ENCODE peak calls at places on chromosomes 5 and 9, in four cellular contexts. One of them, this sample, is unnamed.

GRCh38 chr9:37952731-37953130 is 48.8 kb upstream of the SLC25A51 start:
- DNase-seq in CD4-positive, alpha-beta T cell: no peak
- DNase-seq in fibroblast of the aortic adventitia: peak; percentile 60
- DNase-seq in BJ: peak; percentile 54
- DNase-seq in this sample: no peak

GRCh38 chr5:151208481-151208914 is 15.4 kb downstream of the CCDC69 start:
- DNase-seq in BJ: no peak
- DNase-seq in fibroblast of the aortic adventitia: peak; percentile 31
- DNase-seq in CD4-positive, alpha-beta T cell: no peak
- DNase-seq in this sample: no peak

GRCh38 chr5:103019804-103020203 is 100.1 kb downstream of the GIN1 start:
- DNase-seq in CD4-positive, alpha-beta T cell: no peak
- DNase-seq in BJ: no peak
- DNase-seq in fibroblast of the aortic adventitia: no peak
- DNase-seq in this sample: no peak

GRCh38 chr5:1893754-1894153 is 11.0 kb upstream of the IRX4 start:
- DNase-seq in BJ: no peak
- DNase-seq in fibroblast of the aortic adventitia: no peak
- DNase-seq in CD4-positive, alpha-beta T cell: no peak
- DNase-seq in this sample: no peak

GRCh38 chr9:114538241-114538640 is 33.0 kb upstream of the WHRN start:
- DNase-seq in CD4-positive, alpha-beta T cell: peak; percentile 5
- DNase-seq in BJ: no peak
- DNase-seq in fibroblast of the aortic adventitia: no peak
- DNase-seq in this sample: no peak

GRCh38 chr5:35908266-35908665 is 30.2 kb downstream of the CAPSL start:
- DNase-seq in CD4-positive, alpha-beta T cell: no peak
- DNase-seq in BJ: no peak
- DNase-seq in fibroblast of the aortic adventitia: no peak
- DNase-seq in this sample: no peak

GRCh38 chr5:172353271-172353807 is 69.8 kb upstream of the UBTD2 start:
- DNase-seq in CD4-positive, alpha-beta T cell: no peak
- DNase-seq in BJ: no peak
- DNase-seq in fibroblast of the aortic adventitia: peak; percentile 45
- DNase-seq in this sample: no peak

GRCh38 chr9:95409650-95410426 is 92.3 kb upstream of the FANCC start:
- DNase-seq in BJ: peak; percentile 41
- DNase-seq in CD4-positive, alpha-beta T cell: no peak
- DNase-seq in fibroblast of the aortic adventitia: peak; percentile 79
- DNase-seq in this sample: no peak

GRCh38 chr9:135512904-135513303 is 8.3 kb upstream of the LCN1 start:
- DNase-seq in BJ: no peak
- DNase-seq in fibroblast of the aortic adventitia: no peak
- DNase-seq in CD4-positive, alpha-beta T cell: no peak
- DNase-seq in this sample: no peak

GRCh38 chr9:18601956-18602355 is 128.0 kb downstream of the ADAMTSL1 start:
- DNase-seq in fibroblast of the aortic adventitia: peak; percentile 50
- DNase-seq in BJ: no peak
- DNase-seq in CD4-positive, alpha-beta T cell: no peak
- DNase-seq in this sample: no peak

GRCh38 chr5:143860211-143860610 is 48.2 kb downstream of the HMHB1 start:
- DNase-seq in BJ: no peak
- DNase-seq in CD4-positive, alpha-beta T cell: no peak
- DNase-seq in fibroblast of the aortic adventitia: no peak
- DNase-seq in this sample: no peak

GRCh38 chr5:38666668-38667498 is 110.4 kb upstream of the LIFR start:
- DNase-seq in BJ: no peak
- DNase-seq in CD4-positive, alpha-beta T cell: no peak
- DNase-seq in fibroblast of the aortic adventitia: peak; percentile 72
- DNase-seq in this sample: peak; percentile 12

GRCh38 chr5:147767048-147767447 is 15.5 kb downstream of the JAKMIP2 start:
- DNase-seq in BJ: no peak
- DNase-seq in fibroblast of the aortic adventitia: no peak
- DNase-seq in CD4-positive, alpha-beta T cell: no peak
- DNase-seq in this sample: no peak

GRCh38 chr5:102715405-102715804 is 39.7 kb upstream of the PAM start:
- DNase-seq in CD4-positive, alpha-beta T cell: no peak
- DNase-seq in BJ: peak; percentile 73
- DNase-seq in fibroblast of the aortic adventitia: peak; percentile 86
- DNase-seq in this sample: no peak

GRCh38 chr5:133612021-133612860 is at the start of gene FSTL4:
- DNase-seq in fibroblast of the aortic adventitia: no peak
- DNase-seq in BJ: no peak
- DNase-seq in CD4-positive, alpha-beta T cell: no peak
- DNase-seq in this sample: peak; percentile 57

GRCh38 chr5:133613743-133614142 is 1.4 kb upstream of the FSTL4 start:
- DNase-seq in fibroblast of the aortic adventitia: no peak
- DNase-seq in CD4-positive, alpha-beta T cell: no peak
- DNase-seq in BJ: no peak
- DNase-seq in this sample: no peak

GRCh38 chr5:133613184-133613583 is 843 bp upstream of the FSTL4 start:
- DNase-seq in fibroblast of the aortic adventitia: no peak
- DNase-seq in CD4-positive, alpha-beta T cell: no peak
- DNase-seq in BJ: no peak
- DNase-seq in this sample: no peak

GRCh38 chr5:133611357-133612020 is 852 bp downstream of the FSTL4 start:
- DNase-seq in BJ: no peak
- DNase-seq in fibroblast of the aortic adventitia: no peak
- DNase-seq in CD4-positive, alpha-beta T cell: no peak
- DNase-seq in this sample: no peak

GRCh38 chr5:133610489-133611356 is 1.6 kb downstream of the FSTL4 start:
- DNase-seq in BJ: no peak
- DNase-seq in CD4-positive, alpha-beta T cell: peak; percentile 19
- DNase-seq in fibroblast of the aortic adventitia: no peak
- DNase-seq in this sample: peak; percentile 70
- TF ChIP-seq CTCF in BJ: peak; percentile 52
- TF ChIP-seq CTCF in CD4-positive, alpha-beta T cell: peak; percentile 18
- TF ChIP-seq CTCF in fibroblast of the aortic adventitia: peak; percentile 32
- TF ChIP-seq CTCF in this sample: peak; percentile 67

DNA sequence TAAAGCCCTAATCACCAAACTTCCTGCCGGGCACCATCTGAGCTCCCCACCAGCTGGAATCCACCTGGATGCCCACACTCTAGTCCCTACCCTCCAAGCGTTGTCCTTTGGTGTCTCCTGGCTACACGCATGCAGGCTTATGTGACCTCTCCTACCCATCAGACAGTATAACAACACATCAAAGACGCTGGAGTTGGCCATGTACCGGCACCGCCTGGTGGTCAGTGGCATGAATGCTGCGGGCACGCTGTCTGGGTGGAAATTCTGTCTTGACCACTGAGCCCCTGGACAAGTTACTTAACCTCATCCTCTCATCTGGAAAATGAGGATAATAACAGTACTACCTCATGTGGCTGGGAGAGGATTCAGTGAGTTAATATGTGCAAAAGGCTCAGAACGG is 23.4 kb upstream of the CORO2A start:
- DNase-seq in CD4-positive, alpha-beta T cell: no peak
- DNase-seq in fibroblast of the aortic adventitia: peak; percentile 12
- DNase-seq in BJ: no peak
- DNase-seq in this sample: no peak
- TF ChIP-seq CTCF in CD4-positive, alpha-beta T cell: no peak
- TF ChIP-seq CTCF in fibroblast of the aortic adventitia: peak; percentile 41
- TF ChIP-seq CTCF in BJ: peak; percentile 56
- TF ChIP-seq CTCF in this sample: peak; percentile 50

DNA sequence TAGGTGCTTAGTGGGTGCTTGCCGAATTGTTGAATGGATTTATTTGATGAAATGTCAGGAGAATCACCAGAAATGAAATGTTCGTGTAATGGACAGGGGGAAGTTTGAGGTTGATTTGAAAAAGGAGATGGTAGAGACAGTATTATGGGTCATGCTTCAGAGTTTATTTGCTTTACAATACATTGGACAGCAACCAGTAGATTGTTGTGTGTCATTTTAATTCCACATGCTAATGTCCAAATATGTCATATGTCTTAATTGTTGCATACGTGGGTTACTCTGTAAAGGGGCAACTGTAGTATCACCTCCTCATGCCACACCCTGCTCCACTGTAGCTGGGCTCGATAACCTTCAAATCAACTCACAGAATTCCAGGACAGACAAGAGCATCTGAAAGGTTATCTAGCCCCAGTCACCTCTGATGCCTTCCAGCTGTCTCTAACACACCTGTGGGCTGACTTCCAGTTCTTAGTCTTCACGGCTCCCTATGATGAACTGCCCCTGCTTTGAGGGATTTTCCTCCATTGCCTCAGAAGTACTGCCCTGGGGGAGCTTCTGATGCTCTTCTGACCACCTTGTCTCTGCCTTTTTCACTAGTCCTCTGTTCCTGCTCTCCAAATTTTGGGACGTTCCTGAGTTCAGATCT is 1.7 kb downstream of the PDCD1LG2 start:
- DNase-seq in fibroblast of the aortic adventitia: no peak
- DNase-seq in CD4-positive, alpha-beta T cell: no peak
- DNase-seq in BJ: no peak
- DNase-seq in this sample: no peak
- TF ChIP-seq CTCF in fibroblast of the aortic adventitia: no peak
- TF ChIP-seq CTCF in CD4-positive, alpha-beta T cell: no peak
- TF ChIP-seq CTCF in BJ: no peak
- TF ChIP-seq CTCF in this sample: no peak

DNA sequence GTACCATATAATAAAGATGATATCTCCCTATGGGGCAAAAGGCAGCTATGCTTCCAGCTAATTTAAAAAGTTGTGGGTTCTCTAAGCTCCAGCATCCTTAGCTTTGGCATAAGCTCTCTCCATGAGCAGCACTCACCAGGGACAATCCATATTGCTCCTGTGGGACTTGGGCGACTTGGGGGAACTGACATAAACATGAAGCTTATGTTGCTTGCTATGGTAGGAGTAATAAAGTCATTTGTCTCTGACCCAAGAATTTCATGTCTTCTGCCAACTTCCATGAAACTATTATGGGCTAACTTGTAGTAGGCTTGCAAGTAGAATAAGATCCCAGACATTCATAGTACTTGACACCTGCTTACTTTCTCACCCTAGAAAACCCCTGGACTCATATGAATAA is 36.2 kb upstream of the TLE4 start:
- DNase-seq in BJ: no peak
- DNase-seq in CD4-positive, alpha-beta T cell: no peak
- DNase-seq in fibroblast of the aortic adventitia: no peak
- DNase-seq in this sample: no peak
- TF ChIP-seq CTCF in BJ: no peak
- TF ChIP-seq CTCF in CD4-positive, alpha-beta T cell: no peak
- TF ChIP-seq CTCF in fibroblast of the aortic adventitia: no peak
- TF ChIP-seq CTCF in this sample: no peak

GRCh38 chr9:107637421-107638420 is 148.2 kb upstream of the KLF4 start:
- DNase-seq in BJ: peak; percentile 90
- DNase-seq in fibroblast of the aortic adventitia: peak; percentile 100
- DNase-seq in CD4-positive, alpha-beta T cell: no peak
- DNase-seq in this sample: peak; percentile 32
- TF ChIP-seq CTCF in BJ: no peak
- TF ChIP-seq CTCF in fibroblast of the aortic adventitia: peak; percentile 31
- TF ChIP-seq CTCF in CD4-positive, alpha-beta T cell: no peak
- TF ChIP-seq CTCF in this sample: peak; percentile 21

GRCh38 chr9:12884736-12885395 is 110.0 kb downstream of the LURAP1L start:
- DNase-seq in BJ: peak; percentile 12
- DNase-seq in CD4-positive, alpha-beta T cell: no peak
- DNase-seq in fibroblast of the aortic adventitia: peak; percentile 95
- DNase-seq in this sample: no peak
- TF ChIP-seq CTCF in BJ: peak; percentile 62
- TF ChIP-seq CTCF in CD4-positive, alpha-beta T cell: no peak
- TF ChIP-seq CTCF in fibroblast of the aortic adventitia: peak; percentile 64
- TF ChIP-seq CTCF in this sample: peak; percentile 49

GRCh38 chr9:136823136-136824046 is 15.6 kb downstream of the RABL6 start:
- DNase-seq in CD4-positive, alpha-beta T cell: no peak
- DNase-seq in BJ: no peak
- DNase-seq in fibroblast of the aortic adventitia: no peak
- DNase-seq in this sample: no peak
- TF ChIP-seq CTCF in CD4-positive, alpha-beta T cell: no peak
- TF ChIP-seq CTCF in BJ: no peak
- TF ChIP-seq CTCF in fibroblast of the aortic adventitia: no peak
- TF ChIP-seq CTCF in this sample: no peak

This sample was measured in progenitor cell of endocrine pancreas.